ENCODE peak calls at places on chromosome 7, in four cellular contexts. U is A549, D is LNCaP clone FGC, T is right lobe of liver. A is an unnamed sample.

GRCh38 chr7:41882745-41883527 is 180.0 kb upstream of the INHBA start:
- DNase-seq in U (no peak), D (no peak), T (no peak), A (no peak)

GRCh38 chr7:117281562-117281961 is 41.3 kb downstream of the WNT2 start:
- DNase-seq in U (no peak), D (no peak), T (no peak), A (peak; percentile 8)

GRCh38 chr7:120272261-120272895 is 597 bp upstream of the KCND2 start:
- DNase-seq in U (peak; percentile 47), D (peak; percentile 34), T (no peak), A (peak; percentile 70)

GRCh38 chr7:9978111-9979064 is 995.3 kb upstream of the PHF14 start:
- DNase-seq in U (no peak), D (no peak), T (no peak), A (no peak)

GRCh38 chr7:140084972-140085371 is 22.2 kb upstream of the PARP12 start:
- DNase-seq in U (no peak), D (no peak), T (no peak), A (no peak)

GRCh38 chr7:159093351-159093971 is 51.2 kb downstream of the VIPR2 start:
- DNase-seq in U (no peak), D (no peak), T (no peak), A (no peak)

GRCh38 chr7:104231054-104232046 is 23.5 kb upstream of the ORC5 start:
- DNase-seq in U (peak; percentile 63), D (no peak), T (no peak), A (peak; percentile 66)

GRCh38 chr7:44213872-44214595 is 13.3 kb downstream of the YKT6 start:
- DNase-seq in U (peak; percentile 67), D (peak; percentile 25), T (no peak), A (peak; percentile 58)

GRCh38 chr7:141276031-141276430 is 202.2 kb downstream of the TMEM178B start:
- DNase-seq in U (no peak), D (no peak), T (no peak), A (no peak)

GRCh38 chr7:111224354-111225231 is 133.7 kb downstream of the LRRN3 start:
- DNase-seq in U (no peak), D (no peak), T (no peak), A (no peak)

GRCh38 chr7:30970594-30971094 is 6.9 kb downstream of the GHRHR start:
- DNase-seq in U (no peak), D (peak; percentile 88), T (no peak), A (no peak)

DNA sequence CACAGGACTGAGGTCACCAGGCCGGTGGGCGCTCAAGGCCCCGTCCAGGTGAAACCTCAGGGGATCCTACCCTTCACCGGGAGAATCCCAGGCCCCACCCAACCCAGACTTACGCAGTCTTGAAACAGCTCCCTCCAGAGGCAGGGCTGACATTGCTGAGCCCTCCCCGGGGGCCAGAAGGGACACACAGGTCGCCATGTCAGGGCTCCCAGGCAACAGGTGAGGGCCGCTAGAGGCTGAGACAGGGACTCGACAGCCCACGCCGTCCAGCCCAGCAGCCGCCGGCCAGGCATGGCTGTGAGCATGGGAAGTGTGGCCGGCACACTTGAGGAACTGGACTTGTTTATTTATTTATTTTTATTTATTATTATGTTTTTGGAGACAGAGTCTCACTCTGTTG is 10.3 kb downstream of the MICALL2 start:
- DNase-seq in U (no peak), D (no peak), T (no peak), A (no peak)
- H3K4me3 ChIP-seq in U (no peak overlapping the region), D (no peak overlapping the region), T (no peak overlapping the region), A (no peak overlapping the region)

GRCh38 chr7:129613016-129613337 is 1.5 kb downstream of the NRF1 start:
- DNase-seq in U (no peak), D (no peak), T (no peak), A (no peak)
- TF ChIP-seq CTCF in U (no peak), D (no peak), T (no peak), A (no peak)

DNA sequence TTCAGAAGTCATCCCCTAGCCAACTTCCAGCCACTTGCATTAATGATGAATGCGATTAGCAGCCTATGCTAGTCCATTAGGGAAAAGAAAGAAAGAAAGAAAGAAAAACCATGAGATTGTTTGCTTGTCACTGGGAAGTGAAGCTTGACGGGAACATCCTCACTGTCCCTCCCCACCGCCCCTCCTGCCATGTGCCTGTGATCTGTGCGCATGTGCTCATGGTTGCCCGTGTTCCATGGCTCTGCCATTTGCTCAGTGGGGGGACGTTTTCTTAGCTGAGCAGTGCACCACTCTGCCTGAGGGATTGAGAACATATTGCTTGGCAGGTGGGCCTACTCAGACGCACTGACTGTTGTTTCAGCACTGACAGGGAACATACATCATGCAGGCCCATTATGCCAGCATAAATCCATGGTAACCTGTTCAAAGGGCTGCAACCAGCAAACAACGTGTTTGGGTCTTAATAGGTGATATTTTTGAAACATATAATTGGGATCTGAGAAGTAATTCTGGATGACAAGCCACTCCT is 747.9 kb upstream of the GALNT17 start:
- DNase-seq in U (no peak), D (no peak), T (no peak), A (no peak)
- H3K4me3 ChIP-seq in U (no peak overlapping the region), D (no peak overlapping the region), T (no peak overlapping the region), A (no peak overlapping the region)

GRCh38 chr7:12458520-12459131 is 55.0 kb upstream of the VWDE start:
- DNase-seq in U (peak; percentile 43), D (no peak), T (no peak), A (peak; percentile 58)
- TF ChIP-seq CTCF in U (peak; percentile 80), D (peak; percentile 82), T (peak; percentile 63), A (peak; percentile 79)

A was measured in fibroblast of pulmonary artery.